ENCODE peak calls at places on chromosomes 6 and 20, in ten cellular contexts. A is heart left ventricle, O is HCT116, U is spleen, V is endothelial cell of umbilical vein, H is suprapubic skin, S is uterus, G is breast epithelium, B is ovary, T is adrenal gland. Z is an unnamed sample.

GRCh38 chr6:131116755-131117360 is 18.4 kb upstream of the AKAP7 start:
- DNase-seq in A (no peak), O (peak; percentile 41), U (no peak), V (peak; percentile 69), H (no peak), S (no peak), G (no peak), B (no peak), T (no peak), Z (no peak)

GRCh38 chr6:166905505-166906134 is 50.7 kb downstream of the RNASET2 start:
- DNase-seq in A (no peak), O (no peak), U (no peak), V (no peak), H (no peak), S (no peak), G (no peak), B (no peak), T (no peak), Z (no peak)

GRCh38 chr6:150590448-150590847 is 9.2 kb upstream of the PLEKHG1 start:
- DNase-seq in A (no peak), O (no peak), U (no peak), V (no peak), H (no peak), S (no peak), G (no peak), B (no peak), T (no peak), Z (no peak)

GRCh38 chr20:58019027-58019849 is 209.2 kb downstream of the ANKRD60 start:
- DNase-seq in A (no peak), O (no peak), U (peak; percentile 60), V (no peak), H (peak; percentile 65), S (no peak), G (no peak), B (no peak), T (no peak), Z (no peak)

GRCh38 chr6:71879016-71879415 is 7.3 kb upstream of the RIMS1 start:
- DNase-seq in A (no peak), O (no peak), U (no peak), V (no peak), H (no peak), S (no peak), G (no peak), B (no peak), T (no peak), Z (no peak)

GRCh38 chr20:33803921-33804337 is 7.2 kb upstream of the CHMP4B start:
- DNase-seq in A (no peak), O (no peak), U (no peak), V (peak; percentile 38), H (no peak), S (no peak), G (no peak), B (no peak), T (no peak), Z (no peak)

GRCh38 chr6:25889877-25890853 is 16.1 kb upstream of the SLC17A3 start:
- DNase-seq in A (peak; percentile 11), O (peak; percentile 27), U (no peak), V (peak; percentile 73), H (no peak), S (no peak), G (no peak), B (peak; percentile 17), T (peak; percentile 27), Z (peak; percentile 20)

GRCh38 chr20:14919473-14920157 is 582.2 kb upstream of the FLRT3 start:
- DNase-seq in A (no peak), O (peak; percentile 6), U (no peak), V (peak; percentile 52), H (no peak), S (no peak), G (no peak), B (no peak), T (no peak), Z (peak; percentile 19)

GRCh38 chr6:121688974-121689373 is 253.5 kb downstream of the GJA1 start:
- DNase-seq in A (no peak), O (no peak), U (no peak), V (no peak), H (no peak), S (no peak), G (no peak), B (no peak), T (no peak), Z (no peak)

GRCh38 chr20:61803903-61804804 is 261.5 kb downstream of the TAF4 start:
- DNase-seq in A (no peak), O (no peak), U (peak; percentile 63), V (no peak), H (no peak), S (no peak), G (no peak), B (no peak), T (no peak), Z (no peak)

GRCh38 chr6:92538926-92539325 is 880.4 kb downstream of the EPHA7 start:
- DNase-seq in A (no peak), O (no peak), U (no peak), V (peak; percentile 65), H (no peak), S (no peak), G (no peak), B (no peak), T (no peak), Z (no peak)

GRCh38 chr6:125748534-125749111 is 809 bp upstream of the HEY2 start:
- DNase-seq in A (no peak), O (no peak), U (peak; percentile 75), V (peak; percentile 35), H (no peak), S (no peak), G (no peak), B (no peak), T (no peak), Z (no peak)

GRCh38 chr6:89942601-89943000 is 48.3 kb downstream of the GJA10 start:
- DNase-seq in A (no peak), O (no peak), U (no peak), V (no peak), H (no peak), S (no peak), G (no peak), B (no peak), T (no peak), Z (no peak)
- H3K27ac ChIP-seq in A (no peak overlapping the region), O (no peak overlapping the region), U (no peak overlapping the region), V (no peak overlapping the region), H (no peak overlapping the region), S (no peak overlapping the region), G (no peak overlapping the region), B (peak overlapping the region; percentile 17), T (no peak overlapping the region), Z (no peak overlapping the region)

GRCh38 chr6:33061987-33062386 is 11.5 kb downstream of the HLA-DPA1 start:
- DNase-seq in A (no peak), O (no peak), U (no peak), V (peak; percentile 17), H (no peak), S (no peak), G (no peak), B (no peak), T (no peak), Z (no peak)

GRCh38 chr6:33066917-33067521 is 6.4 kb downstream of the HLA-DPA1 start:
- DNase-seq in A (no peak), O (no peak), U (no peak), V (no peak), H (no peak), S (no peak), G (no peak), B (no peak), T (no peak), Z (no peak)

GRCh38 chr6:33064723-33065122 is 8.7 kb downstream of the HLA-DPA1 start:
- DNase-seq in A (no peak), O (no peak), U (no peak), V (no peak), H (no peak), S (no peak), G (no peak), B (no peak), T (no peak), Z (no peak)

GRCh38 chr6:33069021-33069738 is 4.3 kb downstream of the HLA-DPA1 start:
- DNase-seq in A (no peak), O (no peak), U (no peak), V (no peak), H (no peak), S (no peak), G (no peak), B (no peak), T (no peak), Z (no peak)

DNA sequence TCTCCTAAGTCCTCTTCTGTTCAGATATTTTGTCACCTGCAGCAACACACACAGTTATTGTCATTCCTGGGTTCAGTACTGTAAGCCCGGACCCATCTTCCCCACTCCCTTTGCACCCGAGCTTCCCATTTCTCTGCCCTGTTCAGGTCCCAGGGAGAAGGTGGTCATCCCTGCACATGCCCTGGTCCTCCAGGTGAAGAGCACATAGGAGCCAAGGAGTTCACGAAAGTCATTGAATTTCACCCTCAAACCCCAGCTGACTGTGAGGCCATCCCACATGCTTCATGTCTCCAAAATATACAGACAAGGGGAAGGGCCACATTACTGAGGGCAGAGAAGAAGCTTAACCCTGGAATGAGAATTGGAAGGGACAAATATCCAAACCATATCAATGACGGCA is 8.1 kb downstream of the HLA-DPA1 start:
- DNase-seq in A (no peak), O (no peak), U (no peak), V (no peak), H (no peak), S (no peak), G (no peak), B (no peak), T (no peak), Z (no peak)
- TF ChIP-seq POLR2A in A (no peak), O (no peak), U (no peak), V (no peak), H (no peak), S (no peak), G (no peak), B (no peak), T (no peak), Z (no peak)

DNA sequence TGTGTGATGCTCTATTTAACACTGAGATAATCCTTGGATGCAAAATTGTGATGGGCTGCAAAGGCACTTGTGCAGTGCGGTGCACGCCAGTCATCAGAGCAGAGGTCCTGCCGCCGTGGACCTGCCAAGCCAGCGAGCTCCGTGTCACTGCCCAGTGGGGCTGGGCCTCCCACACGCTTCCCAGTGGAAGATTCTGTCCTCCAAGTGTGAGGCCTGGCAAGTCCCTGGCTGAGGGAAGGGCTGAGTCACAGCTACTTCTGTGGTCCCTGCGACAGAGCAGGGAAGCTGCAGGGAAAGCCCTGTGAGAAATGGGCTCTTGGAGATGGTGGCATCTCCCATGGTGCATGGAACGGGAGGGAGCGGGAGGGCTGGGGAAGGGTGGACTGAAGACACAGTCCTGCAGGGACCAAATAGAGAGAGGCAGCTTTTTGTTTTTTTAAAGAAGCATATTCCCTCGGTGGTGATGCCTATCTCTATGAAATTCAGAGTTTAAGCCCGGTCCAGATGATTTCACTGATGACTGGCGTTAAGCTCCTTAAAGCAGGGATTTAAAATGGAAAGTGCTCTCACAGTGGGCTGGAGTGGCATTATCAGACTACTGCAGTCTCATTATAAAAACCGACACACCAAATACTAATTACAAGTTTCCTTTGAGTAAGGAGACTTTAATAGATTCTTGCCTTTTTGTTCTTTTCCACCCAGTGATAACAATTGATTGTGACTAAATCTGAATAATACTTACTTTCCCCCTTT is 413.7 kb downstream of the QKI start:
- DNase-seq in A (no peak), O (no peak), U (no peak), V (no peak), H (no peak), S (no peak), G (no peak), B (no peak), T (no peak), Z (no peak)
- H3K27me3 ChIP-seq in A (no peaks in the 10 kb centered on the region), O (no peaks in the 10 kb centered on the region), U (no peaks in the 10 kb centered on the region), V (no peaks in the 10 kb centered on the region), H (no peaks in the 10 kb centered on the region), S (no peaks in the 10 kb centered on the region), G (no peaks in the 10 kb centered on the region), B (no peaks in the 10 kb centered on the region), T (peaks cover 4% of the 10 kb centered on the region), Z (no peaks in the 10 kb centered on the region)

GRCh38 chr20:13118676-13119075 is 102.4 kb upstream of the ISM1 start:
- DNase-seq in A (no peak), O (no peak), U (no peak), V (no peak), H (no peak), S (no peak), G (no peak), B (no peak), T (no peak), Z (no peak)
- H3K27ac ChIP-seq in A (no peak overlapping the region), O (no peak overlapping the region), U (no peak overlapping the region), V (no peak overlapping the region), H (no peak overlapping the region), S (no peak overlapping the region), G (no peak overlapping the region), B (no peak overlapping the region), T (no peak overlapping the region), Z (no peak overlapping the region)